ENCODE peak calls at places on chromosome 21, in four cellular contexts. R is glomerular endothelial cell, X is stromal cell of bone marrow, V is endodermal cell. J is an unnamed sample.
A peak's percentile ranks its signal among the peaks of the same experiment; 100 is the strongest.

GRCh38 chr21:25461730-25462129 is 145.6 kb downstream of the MRPL39 start:
- DNase-seq in V (no peak), R (no peak), X (no peak), J (peak; percentile 29)

GRCh38 chr21:35359076-35359475 is 310.0 kb upstream of the RUNX1 start:
- DNase-seq in R (no peak), X (no peak), V (no peak), J (no peak)

GRCh38 chr21:36166705-36167104 is 10.1 kb downstream of the DOP1B start:
- DNase-seq in R (no peak), X (no peak), V (peak; percentile 61), J (no peak)

GRCh38 chr21:38600106-38600505 is 101.8 kb upstream of the ERG start:
- DNase-seq in X (no peak), V (no peak), R (no peak), J (no peak)

GRCh38 chr21:31909153-31909771 is 36.4 kb downstream of the HUNK start:
- DNase-seq in R (no peak), X (no peak), V (peak; percentile 69), J (no peak)

GRCh38 chr21:32917392-32918135 is 108.2 kb upstream of the OLIG2 start:
- DNase-seq in V (no peak), R (no peak), X (no peak), J (peak; percentile 20)

GRCh38 chr21:25733859-25734653 is 648 bp downstream of the ATP5PF start:
- DNase-seq in V (no peak), R (no peak), X (peak; percentile 13), J (no peak)

GRCh38 chr21:28215214-28215954 is 777.3 kb downstream of the LTN1 start:
- DNase-seq in X (peak; percentile 41), R (no peak), V (no peak), J (no peak)

GRCh38 chr21:31351438-31351837 is 7.4 kb upstream of the TIAM1 start:
- DNase-seq in V (no peak), R (no peak), X (no peak), J (no peak)

GRCh38 chr21:46096997-46097825 is 701 bp upstream of the COL6A2 start:
- DNase-seq in R (no peak), X (no peak), V (peak; percentile 59), J (no peak)

GRCh38 chr21:42081138-42081537 is 10.0 kb downstream of the UMODL1 start:
- DNase-seq in R (no peak), X (no peak), V (no peak), J (peak; percentile 48)

GRCh38 chr21:17793675-17794123 is 25.5 kb downstream of the C21orf91 start:
- DNase-seq in V (no peak), X (peak; percentile 32), R (no peak), J (no peak)

GRCh38 chr21:43021756-43022600 is 47.6 kb downstream of the PKNOX1 start:
- DNase-seq in X (no peak), R (no peak), V (no peak), J (no peak)

GRCh38 chr21:35204125-35204524 is 155.0 kb upstream of the RUNX1 start:
- DNase-seq in X (no peak), V (no peak), R (no peak), J (no peak)

J was measured in astrocyte of the cerebellum.